ENCODE peak calls at places on chromosomes 2 and 18, in four cellular contexts. S, U, F and X are unnamed samples.

GRCh38 chr2:143960177-143960576 is 559.7 kb downstream of the ZEB2 start:
- DNase-seq in S (no peak), U (no peak), F (peak), X (no peak)

GRCh38 chr2:226728996-226729395 is 70.6 kb downstream of the IRS1 start:
- DNase-seq in S (no peak), U (no peak), F (peak), X (no peak)

GRCh38 chr2:36322108-36322507 is 33.5 kb upstream of the CRIM1 start:
- DNase-seq in S (no peak), U (peak), F (peak), X (no peak)

GRCh38 chr2:127695491-127696472 is 5.5 kb upstream of the SFT2D3 start:
- DNase-seq in S (peak), U (no peak), F (peak), X (no peak)

GRCh38 chr18:23306842-23307241 is 146.2 kb upstream of the RIOK3 start:
- DNase-seq in S (no peak), U (no peak), F (no peak), X (no peak)

GRCh38 chr18:8117008-8117376 is 492.2 kb upstream of the RAB12 start:
- DNase-seq in S (no peak), U (no peak), F (peak), X (no peak)

GRCh38 chr2:45191096-45191863 is 182.0 kb upstream of the SIX2 start:
- DNase-seq in S (no peak), U (no peak), F (peak), X (no peak)

GRCh38 chr2:130767408-130767775 is 12.1 kb downstream of the AMER3 start:
- DNase-seq in S (no peak), U (no peak), F (no peak), X (no peak)

GRCh38 chr18:74478876-74479275 is 17.3 kb upstream of the CNDP2 start:
- DNase-seq in S (no peak), U (no peak), F (no peak), X (no peak)

GRCh38 chr2:20618468-20618885 is 32.4 kb downstream of the HS1BP3 start:
- DNase-seq in S (no peak), U (no peak), F (no peak), X (no peak)

GRCh38 chr2:238865015-238865719 is 17.3 kb downstream of the TWIST2 start:
- DNase-seq in S (no peak), U (no peak), F (no peak), X (no peak)

GRCh38 chr2:150350500-150350899 is 137.0 kb downstream of the RND3 start:
- DNase-seq in S (no peak), U (no peak), F (no peak), X (no peak)

GRCh38 chr2:155748126-155748525 is 584.4 kb downstream of the NR4A2 start:
- DNase-seq in S (no peak), U (no peak), F (no peak), X (no peak)

GRCh38 chr2:221969087-221969829 is 329.5 kb downstream of the PAX3 start:
- DNase-seq in S (peak), U (peak), F (peak), X (peak)

GRCh38 chr2:152920846-152921245 is 202.4 kb downstream of the ARL6IP6 start:
- DNase-seq in S (no peak), U (no peak), F (no peak), X (no peak)

GRCh38 chr2:86226069-86226468 is 26.8 kb downstream of the MRPL35 start:
- DNase-seq in S (no peak), U (no peak), F (no peak), X (no peak)

GRCh38 chr18:63844254-63844653 is 43.3 kb upstream of the SERPINB2 start:
- DNase-seq in S (no peak), U (no peak), F (peak), X (no peak)

GRCh38 chr2:18719978-18720775 is 130.8 kb upstream of the NT5C1B start:
- DNase-seq in S (peak), U (no peak), F (peak), X (no peak)

GRCh38 chr18:55421612-55422381 is 166.2 kb downstream of the TCF4 start:
- DNase-seq in S (no peak), U (no peak), F (no peak), X (no peak)

GRCh38 chr18:46555213-46555612 is 101.8 kb downstream of the LOXHD1 start:
- DNase-seq in S (no peak), U (peak), F (no peak), X (no peak)

GRCh38 chr2:144860421-144860820 is 340.5 kb upstream of the ZEB2 start:
- DNase-seq in S (no peak), U (no peak), F (no peak), X (no peak)

GRCh38 chr2:177754476-177754873 is 318.1 kb downstream of the PDE11A start:
- DNase-seq in S (no peak), U (no peak), F (no peak), X (peak)

GRCh38 chr2:196160101-196160500 is 11.3 kb downstream of the STK17B start:
- DNase-seq in S (no peak), U (no peak), F (peak), X (peak)

GRCh38 chr2:5967506-5967905 is 275.3 kb downstream of the SOX11 start:
- DNase-seq in S (no peak), U (no peak), F (no peak), X (no peak)

GRCh38 chr2:30134582-30134981 is 12.2 kb upstream of the YPEL5 start:
- DNase-seq in S (no peak), U (no peak), F (no peak), X (no peak)

GRCh38 chr2:177675256-177676220 is 283.0 kb downstream of the AGPS start:
- DNase-seq in S (no peak), U (no peak), F (no peak), X (no peak)

GRCh38 chr18:59996370-59996966 is 96.7 kb downstream of the PMAIP1 start:
- DNase-seq in S (peak), U (peak), F (peak), X (peak)

GRCh38 chr2:42830922-42831574 is 38.7 kb upstream of the HAAO start:
- DNase-seq in S (no peak), U (no peak), F (no peak), X (no peak)

GRCh38 chr2:233275223-233275622 is 23.8 kb downstream of the ATG16L1 start:
- DNase-seq in S (no peak), U (no peak), F (no peak), X (no peak)

GRCh38 chr2:138716183-138716582 is 64.0 kb downstream of the NXPH2 start:
- DNase-seq in S (no peak), U (no peak), F (no peak), X (no peak)

GRCh38 chr2:219731173-219731572 is 103.7 kb downstream of the SLC4A3 start:
- DNase-seq in S (no peak), U (peak), F (no peak), X (no peak)

GRCh38 chr2:234711308-234711707 is 214.4 kb upstream of the ARL4C start:
- DNase-seq in S (no peak), U (no peak), F (no peak), X (no peak)

GRCh38 chr2:182595650-182596049 is 120.4 kb upstream of the DNAJC10 start:
- DNase-seq in S (no peak), U (no peak), F (no peak), X (no peak)

GRCh38 chr2:239954166-239955085 is 70.7 kb downstream of the NDUFA10 start:
- DNase-seq in S (no peak), U (no peak), F (peak), X (no peak)

GRCh38 chr2:128108166-128108565 is 17.2 kb downstream of the UGGT1 start:
- DNase-seq in S (no peak), U (no peak), F (no peak), X (no peak)

GRCh38 chr2:117958186-117958585 is 55.7 kb downstream of the CCDC93 start:
- DNase-seq in S (no peak), U (no peak), F (peak), X (no peak)

GRCh38 chr2:236550701-236551465 is 18.7 kb upstream of the ACKR3 start:
- DNase-seq in S (no peak), U (no peak), F (no peak), X (no peak)

GRCh38 chr2:140526575-140526974 is 1604.2 kb downstream of the LRP1B start:
- DNase-seq in S (no peak), U (no peak), F (no peak), X (no peak)

GRCh38 chr18:13438507-13439056 is 220.0 kb downstream of the LDLRAD4 start:
- DNase-seq in S (no peak), U (no peak), F (no peak), X (no peak)

GRCh38 chr18:13436596-13436995 is 218.0 kb downstream of the LDLRAD4 start:
- DNase-seq in S (no peak), U (no peak), F (no peak), X (no peak)

GRCh38 chr18:13435596-13436333 is 217.2 kb downstream of the LDLRAD4 start:
- DNase-seq in S (peak), U (no peak), F (no peak), X (no peak)

GRCh38 chr18:13437801-13438506 is 219.4 kb downstream of the LDLRAD4 start:
- DNase-seq in S (no peak), U (no peak), F (no peak), X (no peak)

DNA sequence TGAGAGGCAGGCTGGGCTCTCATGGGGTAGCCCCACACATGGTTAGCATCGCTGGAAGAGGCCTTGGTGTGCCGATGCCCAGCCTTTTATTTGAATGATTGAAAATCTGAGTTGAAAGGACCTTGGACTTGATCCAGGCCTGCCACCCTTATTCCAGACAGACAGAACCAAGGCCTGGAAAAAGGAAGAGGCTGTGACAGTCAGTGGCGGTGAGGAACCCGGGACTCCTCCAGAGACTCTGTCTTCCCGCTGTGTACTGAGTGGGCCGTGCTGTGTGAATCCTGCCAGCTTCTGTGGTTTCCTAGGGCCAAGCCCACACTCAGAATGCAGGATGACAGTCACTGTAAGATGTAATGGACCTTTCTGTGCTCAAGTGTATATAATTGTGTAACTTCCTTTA is 218.5 kb downstream of the LDLRAD4 start:
- DNase-seq in S (no peak), U (no peak), F (no peak), X (no peak)
- TF ChIP-seq MAZ in S (no peak), U (no peak), F (no peak), X (no peak)

GRCh38 chr2:121340926-121341325 is 55.9 kb upstream of the TFCP2L1 start:
- DNase-seq in S (no peak), U (no peak), F (no peak), X (peak)
- TF ChIP-seq MAZ in S (no peak), U (no peak), F (no peak), X (no peak)

GRCh38 chr2:108447947-108448677 is 894 bp upstream of the GCC2 start:
- DNase-seq in S (peak), U (peak), F (no peak), X (no peak)

GRCh38 chr2:108448678-108449409 is at the start of gene GCC2:
- DNase-seq in S (peak), U (peak), F (peak), X (peak)

GRCh38 chr2:108441712-108442111 is 7.3 kb upstream of the GCC2 start:
- DNase-seq in S (no peak), U (no peak), F (no peak), X (no peak)

GRCh38 chr2:108446703-108447102 is 2.3 kb upstream of the GCC2 start:
- DNase-seq in S (no peak), U (no peak), F (no peak), X (no peak)

DNA sequence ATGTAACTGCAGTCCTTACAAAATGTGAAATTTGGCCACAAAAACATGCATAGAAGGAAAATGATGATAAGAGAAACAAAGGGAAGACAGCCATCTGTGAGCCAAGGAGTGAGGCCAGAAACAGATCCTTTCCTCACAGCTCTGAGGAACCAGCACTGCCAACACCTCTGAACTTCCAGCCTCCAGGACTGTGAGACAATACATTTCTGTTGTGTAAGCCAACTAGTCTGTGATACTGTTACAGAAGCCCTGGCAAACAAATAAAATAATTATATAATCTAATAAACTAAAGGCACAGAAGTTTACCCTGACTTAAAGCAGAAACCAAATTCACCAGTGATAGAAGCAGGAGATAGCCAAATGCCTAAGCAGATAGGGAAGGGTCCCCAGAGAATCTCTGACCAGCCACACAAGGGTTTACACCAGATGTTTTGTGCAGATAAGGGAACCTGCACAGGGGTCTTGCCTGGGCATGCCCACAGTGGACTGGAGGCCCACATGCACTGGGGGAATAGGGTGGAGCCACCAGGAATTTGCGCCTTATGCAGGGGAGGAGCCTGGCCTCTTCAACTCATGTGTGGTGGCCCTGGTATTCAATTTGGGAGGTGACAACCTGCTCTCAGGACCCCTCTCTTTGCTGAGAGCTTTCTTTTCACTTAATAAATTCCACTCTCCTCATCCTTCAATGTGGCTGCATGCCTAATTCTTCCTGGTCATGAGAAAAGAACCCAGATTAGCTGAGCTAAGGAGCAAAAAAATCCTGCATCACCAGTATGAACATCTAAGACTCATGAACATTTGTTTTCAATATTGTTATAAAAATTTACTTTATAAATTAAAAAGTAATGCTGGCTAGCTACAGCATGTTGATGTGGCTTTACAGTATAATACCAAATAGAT is 3.8 kb upstream of the GCC2 start:
- DNase-seq in S (no peak), U (no peak), F (peak), X (peak)
- TF ChIP-seq MAZ in S (no peak), U (no peak), F (no peak), X (no peak)

GRCh38 chr18:58286793-58287625 is 243.0 kb downstream of the NEDD4L start:
- DNase-seq in S (no peak), U (peak), F (no peak), X (no peak)

GRCh38 chr18:58285731-58286130 is 241.7 kb downstream of the NEDD4L start:
- DNase-seq in S (no peak), U (peak), F (no peak), X (no peak)

GRCh38 chr18:58290059-58290747 is 246.2 kb downstream of the NEDD4L start:
- DNase-seq in S (no peak), U (no peak), F (peak), X (no peak)

GRCh38 chr18:58288922-58289797 is 245.1 kb downstream of the NEDD4L start:
- DNase-seq in S (no peak), U (no peak), F (peak), X (no peak)

DNA sequence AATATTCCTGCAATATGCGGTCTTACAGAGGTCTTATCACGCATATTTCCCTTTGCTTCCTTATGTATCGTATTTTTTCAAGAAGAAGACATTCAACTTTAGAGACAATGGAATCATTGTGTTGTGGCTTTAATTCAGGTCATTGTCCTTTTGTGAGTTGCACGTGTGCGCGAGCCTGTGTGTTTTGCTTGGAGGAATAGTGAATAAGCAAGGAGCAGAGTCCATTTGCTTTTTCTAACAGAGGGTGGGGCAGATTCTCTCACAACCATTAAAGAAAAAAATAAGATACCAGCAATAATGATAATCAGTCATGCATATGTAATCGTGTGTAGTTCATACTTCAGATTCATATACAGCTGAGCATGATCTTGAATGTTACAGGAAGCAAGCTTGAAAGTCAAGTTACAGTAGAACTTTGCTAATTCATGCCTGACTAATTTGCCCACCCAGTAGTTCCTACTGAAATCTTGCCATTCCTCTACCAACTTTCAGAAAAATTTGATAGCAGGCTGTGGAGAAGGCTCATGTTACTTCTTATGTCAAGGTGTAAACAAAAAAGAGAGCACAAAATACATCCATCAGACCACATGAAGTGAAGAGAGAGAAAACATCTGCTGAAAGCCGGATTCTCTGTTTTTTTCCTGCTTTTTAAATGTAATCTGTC is 243.7 kb downstream of the NEDD4L start:
- DNase-seq in S (no peak), U (peak), F (no peak), X (no peak)
- TF ChIP-seq MAZ in S (no peak), U (no peak), F (no peak), X (no peak)

GRCh38 chr2:224086226-224086911 is 47.3 kb upstream of the SERPINE2 start:
- DNase-seq in S (peak), U (peak), F (peak), X (no peak)
- TF ChIP-seq MAZ in S (no peak), U (no peak), F (no peak), X (no peak)

GRCh38 chr2:71552356-71552755 is 99.0 kb downstream of the DYSF start:
- DNase-seq in S (no peak), U (no peak), F (no peak), X (no peak)
- TF ChIP-seq MAZ in S (no peak), U (no peak), F (no peak), X (no peak)